ENCODE peak calls at places on chromosomes 5 and 9, in ten cellular contexts. One of them, this sample, is unnamed.
A peak's percentile ranks its signal among the peaks of the same experiment; 100 is the strongest.

GRCh38 chr5:173271371-173271770 is 36.4 kb upstream of the NKX2-5 start:
- DNase-seq in HL-60: no peak
- DNase-seq in LoVo: no peak
- DNase-seq in NB4: no peak
- DNase-seq in endodermal cell: no peak
- DNase-seq in NCI-H774: no peak
- DNase-seq in K562: no peak
- DNase-seq in activated naive CD4-positive, alpha-beta T cell: no peak
- DNase-seq in WERI-Rb-1: no peak
- DNase-seq in naive thymus-derived CD4-positive, alpha-beta T cell: no peak
- DNase-seq in this sample: no peak

GRCh38 chr5:12460493-12461261 is 556.4 kb upstream of the CTNND2 start:
- DNase-seq in HL-60: no peak
- DNase-seq in LoVo: no peak
- DNase-seq in NB4: no peak
- DNase-seq in endodermal cell: no peak
- DNase-seq in NCI-H774: no peak
- DNase-seq in K562: no peak
- DNase-seq in activated naive CD4-positive, alpha-beta T cell: no peak
- DNase-seq in WERI-Rb-1: no peak
- DNase-seq in naive thymus-derived CD4-positive, alpha-beta T cell: no peak
- DNase-seq in this sample: no peak

GRCh38 chr9:131619680-131620079 is 74.4 kb downstream of the PRRT1B start:
- DNase-seq in HL-60: no peak
- DNase-seq in LoVo: no peak
- DNase-seq in NB4: no peak
- DNase-seq in endodermal cell: no peak
- DNase-seq in NCI-H774: no peak
- DNase-seq in K562: no peak
- DNase-seq in activated naive CD4-positive, alpha-beta T cell: no peak
- DNase-seq in WERI-Rb-1: no peak
- DNase-seq in naive thymus-derived CD4-positive, alpha-beta T cell: no peak
- DNase-seq in this sample: no peak

GRCh38 chr9:137286980-137287383 is 9.5 kb downstream of the TOR4A start:
- DNase-seq in HL-60: peak; percentile 63
- DNase-seq in LoVo: peak; percentile 57
- DNase-seq in NB4: peak; percentile 76
- DNase-seq in endodermal cell: peak; percentile 91
- DNase-seq in NCI-H774: peak; percentile 56
- DNase-seq in K562: peak; percentile 86
- DNase-seq in activated naive CD4-positive, alpha-beta T cell: peak; percentile 16
- DNase-seq in WERI-Rb-1: peak; percentile 85
- DNase-seq in naive thymus-derived CD4-positive, alpha-beta T cell: no peak
- DNase-seq in this sample: no peak

GRCh38 chr5:81747030-81747429 is 3.9 kb downstream of the SSBP2 start:
- DNase-seq in HL-60: no peak
- DNase-seq in LoVo: no peak
- DNase-seq in NB4: no peak
- DNase-seq in endodermal cell: no peak
- DNase-seq in NCI-H774: no peak
- DNase-seq in K562: no peak
- DNase-seq in activated naive CD4-positive, alpha-beta T cell: no peak
- DNase-seq in WERI-Rb-1: no peak
- DNase-seq in naive thymus-derived CD4-positive, alpha-beta T cell: no peak
- DNase-seq in this sample: no peak

GRCh38 chr5:149605998-149606721 is 24.9 kb downstream of the ARHGEF37 start:
- DNase-seq in HL-60: no peak
- DNase-seq in LoVo: peak; percentile 97
- DNase-seq in NB4: no peak
- DNase-seq in endodermal cell: no peak
- DNase-seq in NCI-H774: no peak
- DNase-seq in K562: peak; percentile 83
- DNase-seq in activated naive CD4-positive, alpha-beta T cell: no peak
- DNase-seq in WERI-Rb-1: no peak
- DNase-seq in naive thymus-derived CD4-positive, alpha-beta T cell: no peak
- DNase-seq in this sample: no peak

GRCh38 chr9:108125541-108125940 is 636.0 kb upstream of the KLF4 start:
- DNase-seq in HL-60: peak; percentile 17
- DNase-seq in LoVo: no peak
- DNase-seq in NB4: peak; percentile 54
- DNase-seq in endodermal cell: peak; percentile 70
- DNase-seq in NCI-H774: no peak
- DNase-seq in K562: peak; percentile 56
- DNase-seq in activated naive CD4-positive, alpha-beta T cell: no peak
- DNase-seq in WERI-Rb-1: peak; percentile 20
- DNase-seq in naive thymus-derived CD4-positive, alpha-beta T cell: no peak
- DNase-seq in this sample: no peak

GRCh38 chr9:108150736-108151135 is 661.2 kb upstream of the KLF4 start:
- DNase-seq in HL-60: no peak
- DNase-seq in LoVo: no peak
- DNase-seq in NB4: no peak
- DNase-seq in endodermal cell: no peak
- DNase-seq in NCI-H774: no peak
- DNase-seq in K562: no peak
- DNase-seq in activated naive CD4-positive, alpha-beta T cell: no peak
- DNase-seq in WERI-Rb-1: no peak
- DNase-seq in naive thymus-derived CD4-positive, alpha-beta T cell: no peak
- DNase-seq in this sample: no peak

GRCh38 chr9:73200694-73201432 is 49.2 kb downstream of the ANXA1 start:
- DNase-seq in HL-60: no peak
- DNase-seq in LoVo: peak; percentile 42
- DNase-seq in NB4: peak; percentile 27
- DNase-seq in endodermal cell: no peak
- DNase-seq in NCI-H774: peak; percentile 55
- DNase-seq in K562: peak; percentile 13
- DNase-seq in activated naive CD4-positive, alpha-beta T cell: no peak
- DNase-seq in WERI-Rb-1: peak; percentile 74
- DNase-seq in naive thymus-derived CD4-positive, alpha-beta T cell: no peak
- DNase-seq in this sample: no peak

GRCh38 chr5:91312698-91313097 is 70.4 kb downstream of the ARRDC3 start:
- DNase-seq in HL-60: no peak
- DNase-seq in LoVo: no peak
- DNase-seq in NB4: no peak
- DNase-seq in endodermal cell: no peak
- DNase-seq in NCI-H774: no peak
- DNase-seq in K562: no peak
- DNase-seq in activated naive CD4-positive, alpha-beta T cell: no peak
- DNase-seq in WERI-Rb-1: no peak
- DNase-seq in naive thymus-derived CD4-positive, alpha-beta T cell: no peak
- DNase-seq in this sample: no peak

GRCh38 chr5:96655506-96655905 is 6.7 kb upstream of the CAST start:
- DNase-seq in HL-60: no peak
- DNase-seq in LoVo: no peak
- DNase-seq in NB4: peak; percentile 24
- DNase-seq in endodermal cell: no peak
- DNase-seq in NCI-H774: no peak
- DNase-seq in K562: no peak
- DNase-seq in activated naive CD4-positive, alpha-beta T cell: no peak
- DNase-seq in WERI-Rb-1: no peak
- DNase-seq in naive thymus-derived CD4-positive, alpha-beta T cell: no peak
- DNase-seq in this sample: no peak

GRCh38 chr5:89946514-89946913 is 463.0 kb downstream of the CETN3 start:
- DNase-seq in HL-60: no peak
- DNase-seq in LoVo: no peak
- DNase-seq in NB4: no peak
- DNase-seq in endodermal cell: no peak
- DNase-seq in NCI-H774: no peak
- DNase-seq in K562: no peak
- DNase-seq in activated naive CD4-positive, alpha-beta T cell: no peak
- DNase-seq in WERI-Rb-1: no peak
- DNase-seq in naive thymus-derived CD4-positive, alpha-beta T cell: no peak
- DNase-seq in this sample: no peak

GRCh38 chr9:111482656-111483418 is 1.3 kb downstream of the ECPAS start:
- DNase-seq in HL-60: peak; percentile 72
- DNase-seq in LoVo: peak; percentile 75
- DNase-seq in NB4: peak; percentile 82
- DNase-seq in endodermal cell: peak; percentile 91
- DNase-seq in NCI-H774: peak; percentile 48
- DNase-seq in K562: peak; percentile 77
- DNase-seq in activated naive CD4-positive, alpha-beta T cell: peak; percentile 50
- DNase-seq in WERI-Rb-1: peak; percentile 79
- DNase-seq in naive thymus-derived CD4-positive, alpha-beta T cell: peak; percentile 70
- DNase-seq in this sample: peak; percentile 69

GRCh38 chr5:133635051-133635450 is 22.7 kb upstream of the FSTL4 start:
- DNase-seq in HL-60: no peak
- DNase-seq in LoVo: peak; percentile 6
- DNase-seq in NB4: no peak
- DNase-seq in endodermal cell: no peak
- DNase-seq in NCI-H774: no peak
- DNase-seq in K562: no peak
- DNase-seq in activated naive CD4-positive, alpha-beta T cell: no peak
- DNase-seq in WERI-Rb-1: no peak
- DNase-seq in naive thymus-derived CD4-positive, alpha-beta T cell: no peak
- DNase-seq in this sample: no peak

GRCh38 chr9:124281934-124282351 is 24.2 kb downstream of the NEK6 start:
- DNase-seq in HL-60: peak; percentile 51
- DNase-seq in LoVo: no peak
- DNase-seq in NB4: no peak
- DNase-seq in endodermal cell: no peak
- DNase-seq in NCI-H774: no peak
- DNase-seq in K562: no peak
- DNase-seq in activated naive CD4-positive, alpha-beta T cell: no peak
- DNase-seq in WERI-Rb-1: no peak
- DNase-seq in naive thymus-derived CD4-positive, alpha-beta T cell: no peak
- DNase-seq in this sample: no peak

GRCh38 chr5:61329729-61330128 is 2.3 kb upstream of the ZSWIM6 start:
- DNase-seq in HL-60: no peak
- DNase-seq in LoVo: no peak
- DNase-seq in NB4: peak; percentile 60
- DNase-seq in endodermal cell: peak; percentile 49
- DNase-seq in NCI-H774: no peak
- DNase-seq in K562: no peak
- DNase-seq in activated naive CD4-positive, alpha-beta T cell: no peak
- DNase-seq in WERI-Rb-1: no peak
- DNase-seq in naive thymus-derived CD4-positive, alpha-beta T cell: no peak
- DNase-seq in this sample: no peak

GRCh38 chr5:142364251-142365145 is 39.7 kb upstream of the SPRY4 start:
- DNase-seq in HL-60: no peak
- DNase-seq in LoVo: no peak
- DNase-seq in NB4: no peak
- DNase-seq in endodermal cell: peak; percentile 75
- DNase-seq in NCI-H774: peak; percentile 71
- DNase-seq in K562: peak; percentile 76
- DNase-seq in activated naive CD4-positive, alpha-beta T cell: no peak
- DNase-seq in WERI-Rb-1: peak; percentile 65
- DNase-seq in naive thymus-derived CD4-positive, alpha-beta T cell: no peak
- DNase-seq in this sample: peak; percentile 78

GRCh38 chr9:91032056-91032455 is 230.4 kb downstream of the SYK start:
- DNase-seq in HL-60: no peak
- DNase-seq in LoVo: no peak
- DNase-seq in NB4: no peak
- DNase-seq in endodermal cell: no peak
- DNase-seq in NCI-H774: no peak
- DNase-seq in K562: no peak
- DNase-seq in activated naive CD4-positive, alpha-beta T cell: no peak
- DNase-seq in WERI-Rb-1: no peak
- DNase-seq in naive thymus-derived CD4-positive, alpha-beta T cell: no peak
- DNase-seq in this sample: no peak

GRCh38 chr5:56112526-56113121 is 117.9 kb upstream of the IL6ST start:
- DNase-seq in HL-60: no peak
- DNase-seq in LoVo: no peak
- DNase-seq in NB4: peak; percentile 82
- DNase-seq in endodermal cell: no peak
- DNase-seq in NCI-H774: no peak
- DNase-seq in K562: no peak
- DNase-seq in activated naive CD4-positive, alpha-beta T cell: no peak
- DNase-seq in WERI-Rb-1: no peak
- DNase-seq in naive thymus-derived CD4-positive, alpha-beta T cell: no peak
- DNase-seq in this sample: no peak

GRCh38 chr9:16344343-16344742 is 526.1 kb downstream of the BNC2 start:
- DNase-seq in HL-60: no peak
- DNase-seq in LoVo: no peak
- DNase-seq in NB4: no peak
- DNase-seq in endodermal cell: no peak
- DNase-seq in NCI-H774: no peak
- DNase-seq in K562: no peak
- DNase-seq in activated naive CD4-positive, alpha-beta T cell: no peak
- DNase-seq in WERI-Rb-1: no peak
- DNase-seq in naive thymus-derived CD4-positive, alpha-beta T cell: no peak
- DNase-seq in this sample: peak; percentile 39

GRCh38 chr5:175842947-175843793 is 28.2 kb upstream of the CPLX2 start:
- DNase-seq in HL-60: no peak
- DNase-seq in LoVo: no peak
- DNase-seq in NB4: no peak
- DNase-seq in endodermal cell: peak; percentile 75
- DNase-seq in NCI-H774: no peak
- DNase-seq in K562: no peak
- DNase-seq in activated naive CD4-positive, alpha-beta T cell: no peak
- DNase-seq in WERI-Rb-1: peak; percentile 96
- DNase-seq in naive thymus-derived CD4-positive, alpha-beta T cell: no peak
- DNase-seq in this sample: no peak

GRCh38 chr5:74639538-74640449 is 734 bp downstream of the ENC1 start:
- DNase-seq in HL-60: peak; percentile 38
- DNase-seq in LoVo: no peak
- DNase-seq in NB4: peak; percentile 71
- DNase-seq in endodermal cell: peak; percentile 80
- DNase-seq in NCI-H774: no peak
- DNase-seq in K562: peak; percentile 20
- DNase-seq in activated naive CD4-positive, alpha-beta T cell: peak; percentile 24
- DNase-seq in WERI-Rb-1: peak; percentile 40
- DNase-seq in naive thymus-derived CD4-positive, alpha-beta T cell: peak; percentile 49
- DNase-seq in this sample: no peak

GRCh38 chr9:36721846-36722588 is 149.3 kb downstream of the MELK start:
- DNase-seq in HL-60: no peak
- DNase-seq in LoVo: peak; percentile 52
- DNase-seq in NB4: no peak
- DNase-seq in endodermal cell: no peak
- DNase-seq in NCI-H774: no peak
- DNase-seq in K562: no peak
- DNase-seq in activated naive CD4-positive, alpha-beta T cell: no peak
- DNase-seq in WERI-Rb-1: no peak
- DNase-seq in naive thymus-derived CD4-positive, alpha-beta T cell: no peak
- DNase-seq in this sample: peak; percentile 22

GRCh38 chr9:3894764-3895163 is 369.0 kb upstream of the RFX3 start:
- DNase-seq in HL-60: no peak
- DNase-seq in LoVo: no peak
- DNase-seq in NB4: no peak
- DNase-seq in endodermal cell: no peak
- DNase-seq in NCI-H774: no peak
- DNase-seq in K562: no peak
- DNase-seq in activated naive CD4-positive, alpha-beta T cell: no peak
- DNase-seq in WERI-Rb-1: no peak
- DNase-seq in naive thymus-derived CD4-positive, alpha-beta T cell: no peak
- DNase-seq in this sample: no peak

GRCh38 chr5:170393235-170393634 is 4.1 kb upstream of the KCNMB1 start:
- DNase-seq in HL-60: no peak
- DNase-seq in LoVo: no peak
- DNase-seq in NB4: no peak
- DNase-seq in endodermal cell: no peak
- DNase-seq in NCI-H774: no peak
- DNase-seq in K562: no peak
- DNase-seq in activated naive CD4-positive, alpha-beta T cell: peak; percentile 3
- DNase-seq in WERI-Rb-1: no peak
- DNase-seq in naive thymus-derived CD4-positive, alpha-beta T cell: peak; percentile 30
- DNase-seq in this sample: no peak

GRCh38 chr9:35258665-35259474 is 97.1 kb downstream of the UNC13B start:
- DNase-seq in HL-60: peak; percentile 54
- DNase-seq in LoVo: peak; percentile 32
- DNase-seq in NB4: peak; percentile 74
- DNase-seq in endodermal cell: peak; percentile 84
- DNase-seq in NCI-H774: peak; percentile 36
- DNase-seq in K562: peak; percentile 19
- DNase-seq in activated naive CD4-positive, alpha-beta T cell: peak; percentile 17
- DNase-seq in WERI-Rb-1: peak; percentile 73
- DNase-seq in naive thymus-derived CD4-positive, alpha-beta T cell: no peak
- DNase-seq in this sample: peak; percentile 64

GRCh38 chr5:151047814-151048425 is 27.5 kb downstream of the GPX3 start:
- DNase-seq in HL-60: no peak
- DNase-seq in LoVo: no peak
- DNase-seq in NB4: peak; percentile 34
- DNase-seq in endodermal cell: peak; percentile 80
- DNase-seq in NCI-H774: no peak
- DNase-seq in K562: peak; percentile 54
- DNase-seq in activated naive CD4-positive, alpha-beta T cell: peak; percentile 16
- DNase-seq in WERI-Rb-1: peak; percentile 33
- DNase-seq in naive thymus-derived CD4-positive, alpha-beta T cell: no peak
- DNase-seq in this sample: no peak

GRCh38 chr5:25025836-25026235 is 381.1 kb upstream of the CDH10 start:
- DNase-seq in HL-60: no peak
- DNase-seq in LoVo: no peak
- DNase-seq in NB4: no peak
- DNase-seq in endodermal cell: no peak
- DNase-seq in NCI-H774: no peak
- DNase-seq in K562: no peak
- DNase-seq in activated naive CD4-positive, alpha-beta T cell: no peak
- DNase-seq in WERI-Rb-1: no peak
- DNase-seq in naive thymus-derived CD4-positive, alpha-beta T cell: no peak
- DNase-seq in this sample: no peak